ENCODE peak calls at places on chromosomes 13 and 19, in eight cellular contexts. One of them, this sample, is unnamed.

GRCh38 chr13:44578064-44578394 is 1.9 kb upstream of the TSC22D1 start:
- DNase-seq in left lung: no peak
- DNase-seq in mucosa of descending colon: no peak
- DNase-seq in right lobe of liver: no peak
- DNase-seq in HFF-Myc: peak
- DNase-seq in tibial nerve: peak
- DNase-seq in choroid plexus epithelial cell: no peak
- DNase-seq in kidney: no peak
- DNase-seq in this sample: peak

GRCh38 chr19:16180611-16181010 is 4.6 kb upstream of the FAM32A start:
- DNase-seq in left lung: no peak
- DNase-seq in mucosa of descending colon: no peak
- DNase-seq in right lobe of liver: no peak
- DNase-seq in HFF-Myc: peak
- DNase-seq in tibial nerve: no peak
- DNase-seq in choroid plexus epithelial cell: peak
- DNase-seq in kidney: no peak
- DNase-seq in this sample: peak

GRCh38 chr13:50129065-50129922 is 114.0 kb downstream of the KCNRG start:
- DNase-seq in left lung: no peak
- DNase-seq in mucosa of descending colon: no peak
- DNase-seq in right lobe of liver: no peak
- DNase-seq in HFF-Myc: no peak
- DNase-seq in tibial nerve: peak
- DNase-seq in choroid plexus epithelial cell: peak
- DNase-seq in kidney: peak
- DNase-seq in this sample: no peak

GRCh38 chr19:41699231-41699967 is 9.0 kb upstream of the CEACAM5 start:
- DNase-seq in left lung: no peak
- DNase-seq in mucosa of descending colon: no peak
- DNase-seq in right lobe of liver: no peak
- DNase-seq in HFF-Myc: no peak
- DNase-seq in tibial nerve: no peak
- DNase-seq in choroid plexus epithelial cell: no peak
- DNase-seq in kidney: peak
- DNase-seq in this sample: no peak

GRCh38 chr13:62293081-62293480 is 877.4 kb upstream of the PCDH20 start:
- DNase-seq in left lung: no peak
- DNase-seq in mucosa of descending colon: no peak
- DNase-seq in right lobe of liver: no peak
- DNase-seq in HFF-Myc: no peak
- DNase-seq in tibial nerve: no peak
- DNase-seq in choroid plexus epithelial cell: peak
- DNase-seq in kidney: no peak
- DNase-seq in this sample: no peak

GRCh38 chr13:80399340-80400163 is 58.6 kb upstream of the SPRY2 start:
- DNase-seq in left lung: peak
- DNase-seq in mucosa of descending colon: no peak
- DNase-seq in right lobe of liver: no peak
- DNase-seq in HFF-Myc: peak
- DNase-seq in tibial nerve: no peak
- DNase-seq in choroid plexus epithelial cell: peak
- DNase-seq in kidney: no peak
- DNase-seq in this sample: peak

GRCh38 chr13:47518530-47518929 is 482.5 kb downstream of the SUCLA2 start:
- DNase-seq in left lung: no peak
- DNase-seq in mucosa of descending colon: no peak
- DNase-seq in right lobe of liver: no peak
- DNase-seq in HFF-Myc: no peak
- DNase-seq in tibial nerve: no peak
- DNase-seq in choroid plexus epithelial cell: no peak
- DNase-seq in kidney: no peak
- DNase-seq in this sample: no peak

GRCh38 chr19:50333737-50334617 is 4.8 kb upstream of the KCNC3 start:
- DNase-seq in left lung: peak
- DNase-seq in mucosa of descending colon: peak
- DNase-seq in right lobe of liver: peak
- DNase-seq in HFF-Myc: no peak
- DNase-seq in tibial nerve: peak
- DNase-seq in choroid plexus epithelial cell: no peak
- DNase-seq in kidney: peak
- DNase-seq in this sample: no peak

GRCh38 chr13:49366841-49367240 is 77.0 kb downstream of the CAB39L start:
- DNase-seq in left lung: no peak
- DNase-seq in mucosa of descending colon: no peak
- DNase-seq in right lobe of liver: no peak
- DNase-seq in HFF-Myc: no peak
- DNase-seq in tibial nerve: no peak
- DNase-seq in choroid plexus epithelial cell: no peak
- DNase-seq in kidney: no peak
- DNase-seq in this sample: peak

GRCh38 chr13:27183561-27184147 is 12.0 kb upstream of the USP12 start:
- DNase-seq in left lung: no peak
- DNase-seq in mucosa of descending colon: no peak
- DNase-seq in right lobe of liver: peak
- DNase-seq in HFF-Myc: no peak
- DNase-seq in tibial nerve: no peak
- DNase-seq in choroid plexus epithelial cell: peak
- DNase-seq in kidney: no peak
- DNase-seq in this sample: peak

GRCh38 chr13:102770435-102770834 is 3.2 kb downstream of the TEX30 start:
- DNase-seq in left lung: no peak
- DNase-seq in mucosa of descending colon: no peak
- DNase-seq in right lobe of liver: no peak
- DNase-seq in HFF-Myc: no peak
- DNase-seq in tibial nerve: no peak
- DNase-seq in choroid plexus epithelial cell: peak
- DNase-seq in kidney: no peak
- DNase-seq in this sample: no peak

GRCh38 chr13:70098669-70099068 is 9.0 kb upstream of the ATXN8OS start:
- DNase-seq in left lung: no peak
- DNase-seq in mucosa of descending colon: no peak
- DNase-seq in right lobe of liver: no peak
- DNase-seq in HFF-Myc: no peak
- DNase-seq in tibial nerve: no peak
- DNase-seq in choroid plexus epithelial cell: peak
- DNase-seq in kidney: no peak
- DNase-seq in this sample: no peak

GRCh38 chr19:46812898-46813569 is 24.6 kb upstream of the SLC1A5 start:
- DNase-seq in left lung: peak
- DNase-seq in mucosa of descending colon: no peak
- DNase-seq in right lobe of liver: no peak
- DNase-seq in HFF-Myc: no peak
- DNase-seq in tibial nerve: no peak
- DNase-seq in choroid plexus epithelial cell: no peak
- DNase-seq in kidney: peak
- DNase-seq in this sample: no peak

GRCh38 chr19:44794610-44795009 is 14.3 kb upstream of the BCAM start:
- DNase-seq in left lung: no peak
- DNase-seq in mucosa of descending colon: no peak
- DNase-seq in right lobe of liver: no peak
- DNase-seq in HFF-Myc: no peak
- DNase-seq in tibial nerve: no peak
- DNase-seq in choroid plexus epithelial cell: no peak
- DNase-seq in kidney: no peak
- DNase-seq in this sample: no peak

GRCh38 chr13:87712012-87712411 is 40.8 kb downstream of the SLITRK5 start:
- DNase-seq in left lung: no peak
- DNase-seq in mucosa of descending colon: no peak
- DNase-seq in right lobe of liver: no peak
- DNase-seq in HFF-Myc: no peak
- DNase-seq in tibial nerve: no peak
- DNase-seq in choroid plexus epithelial cell: no peak
- DNase-seq in kidney: no peak
- DNase-seq in this sample: no peak

GRCh38 chr19:16943942-16944625 is 55.3 kb downstream of the F2RL3 start:
- DNase-seq in left lung: no peak
- DNase-seq in mucosa of descending colon: no peak
- DNase-seq in right lobe of liver: no peak
- DNase-seq in HFF-Myc: no peak
- DNase-seq in tibial nerve: no peak
- DNase-seq in choroid plexus epithelial cell: no peak
- DNase-seq in kidney: peak
- DNase-seq in this sample: no peak

GRCh38 chr19:2306971-2307370 is 983 bp downstream of the LINGO3 start:
- DNase-seq in left lung: no peak
- DNase-seq in mucosa of descending colon: no peak
- DNase-seq in right lobe of liver: no peak
- DNase-seq in HFF-Myc: no peak
- DNase-seq in tibial nerve: no peak
- DNase-seq in choroid plexus epithelial cell: no peak
- DNase-seq in kidney: no peak
- DNase-seq in this sample: no peak

GRCh38 chr19:2305424-2305823 is 2.5 kb downstream of the LINGO3 start:
- DNase-seq in left lung: no peak
- DNase-seq in mucosa of descending colon: no peak
- DNase-seq in right lobe of liver: no peak
- DNase-seq in HFF-Myc: no peak
- DNase-seq in tibial nerve: no peak
- DNase-seq in choroid plexus epithelial cell: no peak
- DNase-seq in kidney: no peak
- DNase-seq in this sample: no peak

GRCh38 chr19:2308114-2308556 is at the start of gene LINGO3:
- DNase-seq in left lung: no peak
- DNase-seq in mucosa of descending colon: no peak
- DNase-seq in right lobe of liver: no peak
- DNase-seq in HFF-Myc: no peak
- DNase-seq in tibial nerve: no peak
- DNase-seq in choroid plexus epithelial cell: no peak
- DNase-seq in kidney: no peak
- DNase-seq in this sample: no peak

GRCh38 chr19:2305974-2306806 is 1.8 kb downstream of the LINGO3 start:
- DNase-seq in left lung: no peak
- DNase-seq in mucosa of descending colon: no peak
- DNase-seq in right lobe of liver: no peak
- DNase-seq in HFF-Myc: no peak
- DNase-seq in tibial nerve: no peak
- DNase-seq in choroid plexus epithelial cell: no peak
- DNase-seq in kidney: no peak
- DNase-seq in this sample: no peak

DNA sequence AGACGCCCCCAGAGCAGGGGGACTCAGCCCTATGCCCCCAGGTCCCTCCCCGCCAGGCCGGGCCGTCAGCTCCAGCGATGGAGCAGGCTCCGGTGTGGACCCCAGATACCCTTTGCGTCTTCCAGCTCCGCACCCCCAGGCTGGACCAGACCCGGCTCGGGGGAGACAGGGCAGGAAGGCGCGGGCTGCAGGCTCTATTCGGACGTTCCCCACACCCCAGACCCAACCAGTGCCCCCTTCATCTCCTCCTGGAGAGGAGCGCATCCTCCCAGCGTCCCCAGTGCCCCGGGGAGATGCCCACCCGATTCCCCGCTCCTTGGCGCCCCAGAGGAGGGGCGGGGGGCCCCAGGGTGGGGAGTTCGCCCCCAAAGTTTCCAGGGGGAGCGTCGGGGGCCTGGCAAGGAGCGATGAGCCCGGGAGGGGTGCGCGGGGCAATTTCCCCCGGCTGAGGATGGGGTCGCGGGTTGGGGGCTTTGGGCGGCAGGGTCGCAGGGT is 389 bp downstream of the LINGO3 start:
- DNase-seq in left lung: no peak
- DNase-seq in mucosa of descending colon: no peak
- DNase-seq in right lobe of liver: no peak
- DNase-seq in HFF-Myc: no peak
- DNase-seq in tibial nerve: no peak
- DNase-seq in choroid plexus epithelial cell: no peak
- DNase-seq in kidney: no peak
- DNase-seq in this sample: no peak
- H3K4me3 ChIP-seq in left lung: no peak
- H3K4me3 ChIP-seq in mucosa of descending colon: no peak
- H3K4me3 ChIP-seq in right lobe of liver: no peak
- H3K4me3 ChIP-seq in HFF-Myc: no peak
- H3K4me3 ChIP-seq in tibial nerve: no peak
- H3K4me3 ChIP-seq in choroid plexus epithelial cell: no peak
- H3K4me3 ChIP-seq in kidney: no peak
- H3K4me3 ChIP-seq in this sample: no peak

GRCh38 chr13:97364031-97364430 is 69.9 kb upstream of the RAP2A start:
- DNase-seq in left lung: no peak
- DNase-seq in mucosa of descending colon: no peak
- DNase-seq in right lobe of liver: no peak
- DNase-seq in HFF-Myc: no peak
- DNase-seq in tibial nerve: no peak
- DNase-seq in choroid plexus epithelial cell: no peak
- DNase-seq in kidney: no peak
- DNase-seq in this sample: no peak

GRCh38 chr13:97360610-97361009 is 73.4 kb upstream of the RAP2A start:
- DNase-seq in left lung: no peak
- DNase-seq in mucosa of descending colon: no peak
- DNase-seq in right lobe of liver: no peak
- DNase-seq in HFF-Myc: no peak
- DNase-seq in tibial nerve: no peak
- DNase-seq in choroid plexus epithelial cell: no peak
- DNase-seq in kidney: no peak
- DNase-seq in this sample: no peak

GRCh38 chr13:97356592-97356991 is 77.4 kb upstream of the RAP2A start:
- DNase-seq in left lung: no peak
- DNase-seq in mucosa of descending colon: no peak
- DNase-seq in right lobe of liver: no peak
- DNase-seq in HFF-Myc: no peak
- DNase-seq in tibial nerve: no peak
- DNase-seq in choroid plexus epithelial cell: no peak
- DNase-seq in kidney: no peak
- DNase-seq in this sample: no peak

GRCh38 chr13:97354808-97355207 is 79.2 kb upstream of the RAP2A start:
- DNase-seq in left lung: no peak
- DNase-seq in mucosa of descending colon: no peak
- DNase-seq in right lobe of liver: no peak
- DNase-seq in HFF-Myc: no peak
- DNase-seq in tibial nerve: no peak
- DNase-seq in choroid plexus epithelial cell: no peak
- DNase-seq in kidney: no peak
- DNase-seq in this sample: no peak

GRCh38 chr13:97359181-97360057 is 74.5 kb upstream of the RAP2A start:
- DNase-seq in left lung: no peak
- DNase-seq in mucosa of descending colon: no peak
- DNase-seq in right lobe of liver: no peak
- DNase-seq in HFF-Myc: peak
- DNase-seq in tibial nerve: peak
- DNase-seq in choroid plexus epithelial cell: peak
- DNase-seq in kidney: no peak
- DNase-seq in this sample: peak
- TF ChIP-seq CTCF in left lung: peak
- TF ChIP-seq CTCF in mucosa of descending colon: peak
- TF ChIP-seq CTCF in right lobe of liver: peak
- TF ChIP-seq CTCF in HFF-Myc: peak
- TF ChIP-seq CTCF in tibial nerve: peak
- TF ChIP-seq CTCF in choroid plexus epithelial cell: peak
- TF ChIP-seq CTCF in kidney: peak
- TF ChIP-seq CTCF in this sample: peak

GRCh38 chr19:6533000-6533328 is 2.1 kb downstream of the TNFSF9 start:
- DNase-seq in left lung: no peak
- DNase-seq in mucosa of descending colon: no peak
- DNase-seq in right lobe of liver: no peak
- DNase-seq in HFF-Myc: no peak
- DNase-seq in tibial nerve: no peak
- DNase-seq in choroid plexus epithelial cell: no peak
- DNase-seq in kidney: no peak
- DNase-seq in this sample: no peak
- H3K4me3 ChIP-seq in left lung: no peak
- H3K4me3 ChIP-seq in mucosa of descending colon: no peak
- H3K4me3 ChIP-seq in right lobe of liver: no peak
- H3K4me3 ChIP-seq in HFF-Myc: peak
- H3K4me3 ChIP-seq in tibial nerve: no peak
- H3K4me3 ChIP-seq in choroid plexus epithelial cell: no peak
- H3K4me3 ChIP-seq in kidney: no peak
- H3K4me3 ChIP-seq in this sample: no peak

GRCh38 chr13:51221674-51222509 is at the start of gene FAM124A:
- DNase-seq in left lung: no peak
- DNase-seq in mucosa of descending colon: no peak
- DNase-seq in right lobe of liver: peak
- DNase-seq in HFF-Myc: no peak
- DNase-seq in tibial nerve: peak
- DNase-seq in choroid plexus epithelial cell: peak
- DNase-seq in kidney: peak
- DNase-seq in this sample: peak
- TF ChIP-seq CTCF in left lung: no peak
- TF ChIP-seq CTCF in mucosa of descending colon: peak
- TF ChIP-seq CTCF in right lobe of liver: peak
- TF ChIP-seq CTCF in HFF-Myc: peak
- TF ChIP-seq CTCF in tibial nerve: peak
- TF ChIP-seq CTCF in choroid plexus epithelial cell: no peak
- TF ChIP-seq CTCF in kidney: no peak
- TF ChIP-seq CTCF in this sample: no peak

This sample was measured in AG10803.